ENCODE peak calls at places on chromosomes 3 and 15, in eight cellular contexts. D, U, J, P, O, Q, V and F are unnamed samples.

GRCh38 chr15:101539930-101540329 is 50.4 kb upstream of the PCSK6 start:
- DNase-seq in P (no peak), O (no peak), J (no peak), V (no peak), Q (no peak), D (no peak), U (no peak), F (no peak)

GRCh38 chr3:46882377-46883015 is 5.0 kb downstream of the PTH1R start:
- DNase-seq in J (no peak), V (no peak), D (no peak), U (no peak), P (no peak), O (no peak), Q (no peak), F (no peak)

GRCh38 chr3:192831111-192831644 is 86.5 kb downstream of the MB21D2 start:
- DNase-seq in J (no peak), P (peak; percentile 98), Q (no peak), V (no peak), D (peak; percentile 57), U (no peak), O (peak; percentile 60), F (peak; percentile 87)

GRCh38 chr3:27093771-27094170 is 275.4 kb downstream of the NEK10 start:
- DNase-seq in D (no peak), V (no peak), Q (no peak), O (no peak), P (no peak), U (no peak), J (no peak), F (no peak)

GRCh38 chr15:39453500-39454073 is 127.3 kb upstream of the THBS1 start:
- DNase-seq in V (no peak), U (no peak), J (no peak), D (no peak), O (no peak), P (no peak), Q (peak; percentile 85), F (no peak)

GRCh38 chr3:184765730-184766074 is 46.3 kb upstream of the VPS8 start:
- DNase-seq in D (no peak), O (peak; percentile 95), V (no peak), P (no peak), U (no peak), J (peak; percentile 60), Q (no peak), F (no peak)

GRCh38 chr15:77834276-77834990 is 201.7 kb upstream of the LINGO1 start:
- DNase-seq in O (no peak), J (no peak), U (no peak), P (no peak), D (no peak), V (no peak), Q (no peak), F (no peak)

GRCh38 chr3:173007079-173007723 is 133.8 kb downstream of the SPATA16 start:
- DNase-seq in Q (no peak), J (no peak), V (no peak), P (no peak), U (no peak), D (no peak), O (no peak), F (no peak)

GRCh38 chr3:10149222-10149621 is 7.6 kb downstream of the VHL start:
- DNase-seq in U (no peak), Q (peak; percentile 89), D (no peak), P (no peak), V (no peak), J (no peak), O (no peak), F (no peak)

GRCh38 chr3:102060814-102061213 is 211.5 kb downstream of the NFKBIZ start:
- DNase-seq in D (no peak), V (peak; percentile 27), Q (no peak), J (no peak), U (no peak), P (no peak), O (no peak), F (no peak)

GRCh38 chr3:33144433-33144832 is 30.6 kb downstream of the CRTAP start:
- DNase-seq in U (no peak), Q (no peak), O (no peak), D (no peak), V (no peak), P (no peak), J (no peak), F (no peak)

GRCh38 chr3:88150371-88150770 is 612 bp downstream of the C3orf38 start:
- DNase-seq in U (no peak), D (no peak), P (peak; percentile 4), J (no peak), Q (no peak), O (peak; percentile 21), V (peak; percentile 48), F (no peak)

GRCh38 chr3:169246158-169246557 is 417.4 kb downstream of the MECOM start:
- DNase-seq in D (no peak), V (peak; percentile 50), P (no peak), Q (no peak), U (no peak), O (no peak), J (no peak), F (no peak)

GRCh38 chr3:69329897-69330296 is 56.0 kb downstream of the FRMD4B start:
- DNase-seq in J (no peak), O (no peak), V (no peak), P (peak; percentile 41), U (no peak), D (no peak), Q (no peak), F (no peak)

GRCh38 chr3:189787622-189788021 is 156.4 kb downstream of the TP63 start:
- DNase-seq in U (no peak), V (no peak), J (no peak), Q (no peak), O (peak; percentile 53), P (peak; percentile 32), D (no peak), F (no peak)

GRCh38 chr15:63502137-63502801 is 2.1 kb upstream of the USP3 start:
- DNase-seq in V (no peak), J (peak; percentile 52), O (no peak), P (no peak), D (no peak), U (no peak), Q (no peak), F (no peak)

GRCh38 chr3:127000128-127000527 is 17.2 kb downstream of the PLXNA1 start:
- DNase-seq in V (no peak), P (no peak), D (no peak), O (no peak), J (no peak), Q (no peak), U (no peak), F (no peak)

GRCh38 chr15:68644088-68644904 is 65.5 kb downstream of the CORO2B start:
- DNase-seq in Q (no peak), O (peak; percentile 62), U (no peak), V (no peak), D (no peak), P (peak; percentile 81), J (no peak), F (peak; percentile 26)

GRCh38 chr3:114214542-114215341 is 22.6 kb downstream of the ZNF80 start:
- DNase-seq in P (no peak), J (no peak), O (no peak), D (no peak), V (no peak), Q (no peak), U (no peak), F (no peak)

GRCh38 chr15:78003539-78004008 is 73.9 kb downstream of the TBC1D2B start:
- DNase-seq in U (peak; percentile 84), Q (no peak), O (no peak), V (no peak), D (no peak), J (no peak), P (no peak), F (no peak)

GRCh38 chr15:74375303-74375693 is 7.9 kb upstream of the CYP11A1 start:
- DNase-seq in J (peak; percentile 79), V (peak; percentile 91), O (peak; percentile 79), D (peak; percentile 91), Q (peak; percentile 83), P (no peak), U (peak; percentile 82), F (no peak)

DNA sequence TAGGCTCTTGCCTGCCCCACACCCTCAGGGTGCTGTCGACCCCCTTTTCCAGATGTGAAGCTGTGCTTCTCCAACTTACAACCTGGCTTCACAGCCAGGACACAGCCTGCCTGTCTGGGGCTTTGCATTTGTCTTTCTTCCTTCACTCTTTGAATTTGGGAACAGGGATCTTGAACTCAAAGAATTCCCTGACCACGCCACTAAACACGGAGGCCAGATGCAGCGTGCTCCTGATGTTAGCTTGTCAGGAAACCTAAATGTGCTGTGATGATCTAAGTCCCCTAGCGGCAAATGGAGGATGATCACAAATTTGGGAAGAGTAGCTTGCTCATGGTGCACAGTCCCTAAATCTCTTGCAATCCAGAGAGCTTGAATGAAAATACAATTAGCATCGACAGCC is 244.8 kb upstream of the RGMA start:
- DNase-seq in D (no peak), Q (no peak), V (no peak), O (no peak), J (no peak), U (no peak), P (no peak), F (no peak)
- TF ChIP-seq CTCF in D (peak; percentile 23), Q (no peak), V (no peak), O (no peak), J (no peak), U (no peak), P (no peak), F (no peak)

GRCh38 chr15:99426431-99427105 is 139.2 kb upstream of the MEF2A start:
- DNase-seq in U (no peak), J (no peak), V (no peak), P (no peak), O (no peak), Q (no peak), D (no peak), F (no peak)
- H3K27ac ChIP-seq in U (no peak overlapping the region), J (no peak overlapping the region), V (no peak overlapping the region), P (no peak overlapping the region), O (no peak overlapping the region), Q (no peak overlapping the region), D (no peak overlapping the region), F (no peak overlapping the region)

GRCh38 chr3:11226042-11226370 is 46.2 kb upstream of the ATG7 start:
- DNase-seq in P (no peak), D (no peak), U (no peak), V (no peak), J (no peak), Q (no peak), O (no peak), F (no peak)
- H3K4me3 ChIP-seq in P (peak overlapping the region; percentile 50), D (peak overlapping the region; percentile 26), U (no peak overlapping the region), V (no peak overlapping the region), J (peak overlapping the region; percentile 77), Q (peak overlapping the region; percentile 52), O (no peak overlapping the region), F (no peak overlapping the region)

GRCh38 chr3:145807990-145808389 is 353.0 kb downstream of the PLOD2 start:
- DNase-seq in U (no peak), P (peak; percentile 50), V (no peak), D (peak; percentile 61), J (peak; percentile 3), O (peak; percentile 2), Q (no peak), F (no peak)
- TF ChIP-seq CTCF in U (no peak), P (no peak), V (no peak), D (peak; percentile 47), J (peak; percentile 22), O (peak; percentile 42), Q (no peak), F (peak; percentile 38)